ENCODE peak calls at places on chromosomes 12 and 14, in eight cellular contexts. M is stomach; B is anterior cingulate cortex; I is effector memory CD8-positive, alpha-beta T cell; G is uterus; W is C1 segment of cervical spinal cord; Q is T-helper 2 cell; L is stimulated activated CD4-positive, alpha-beta T cell treated with anti-CD3 and anti-CD28 coated beads, Interleukin-2, amount 100 ng/mL, for 48 hours. O is an unnamed sample.

GRCh38 chr12:87982208-87982607 is 47.0 kb downstream of the C12orf50 start:
- DNase-seq in G (no peak), W (no peak), L (no peak), Q (no peak), B (no peak), M (no peak), I (no peak), O (no peak)

GRCh38 chr14:27427796-27428195 is 830.0 kb upstream of the NOVA1 start:
- DNase-seq in G (no peak), L (no peak), Q (no peak), I (no peak), W (no peak), B (no peak), M (no peak), O (no peak)

GRCh38 chr12:86838264-86838663 is 582.1 kb upstream of the MGAT4C start:
- DNase-seq in Q (no peak), B (no peak), L (no peak), M (no peak), G (no peak), I (no peak), W (no peak), O (no peak)

GRCh38 chr12:13727707-13728147 is 253.7 kb downstream of the GRIN2B start:
- DNase-seq in M (no peak), I (no peak), W (no peak), G (no peak), L (no peak), B (no peak), Q (no peak), O (peak)

GRCh38 chr12:53949631-53950440 is 4.9 kb upstream of the HOXC12 start:
- DNase-seq in W (no peak), B (no peak), M (no peak), Q (no peak), I (no peak), G (no peak), L (no peak), O (no peak)

GRCh38 chr12:54956322-54956721 is 28.2 kb downstream of the TESPA1 start:
- DNase-seq in L (no peak), G (no peak), I (no peak), Q (no peak), W (no peak), B (no peak), M (no peak), O (no peak)

GRCh38 chr12:12941450-12942350 is 10.3 kb downstream of the GPRC5D start:
- DNase-seq in B (no peak), M (no peak), L (no peak), I (no peak), Q (no peak), G (no peak), W (no peak), O (no peak)

GRCh38 chr14:78254911-78255431 is 84.8 kb downstream of the NRXN3 start:
- DNase-seq in Q (no peak), I (no peak), G (no peak), M (no peak), W (no peak), L (no peak), B (no peak), O (no peak)